ENCODE peak calls at places on chromosomes 1 and 21, in ten cellular contexts. One of them, this sample, is unnamed.

GRCh38 chr1:23423415-23424170 is 955 bp downstream of the TCEA3 start:
- DNase-seq in body of pancreas: peak
- DNase-seq in CD8-positive, alpha-beta memory T cell: peak
- DNase-seq in prostate gland: peak
- DNase-seq in GM23338: peak
- DNase-seq in neural progenitor cell: peak
- DNase-seq in GM23248: peak
- DNase-seq in AG04450: no peak
- DNase-seq in lower lobe of right lung: peak
- DNase-seq in colonic mucosa: peak
- DNase-seq in this sample: no peak

GRCh38 chr1:205069371-205070125 is 14.7 kb downstream of the TMEM81 start:
- DNase-seq in neural progenitor cell: no peak
- DNase-seq in GM23338: no peak
- DNase-seq in GM23248: no peak
- DNase-seq in body of pancreas: no peak
- DNase-seq in CD8-positive, alpha-beta memory T cell: no peak
- DNase-seq in prostate gland: no peak
- DNase-seq in AG04450: no peak
- DNase-seq in colonic mucosa: no peak
- DNase-seq in lower lobe of right lung: no peak
- DNase-seq in this sample: no peak

GRCh38 chr1:110003747-110004428 is 19.3 kb downstream of the AHCYL1 start:
- DNase-seq in GM23338: peak
- DNase-seq in colonic mucosa: peak
- DNase-seq in AG04450: peak
- DNase-seq in neural progenitor cell: peak
- DNase-seq in GM23248: peak
- DNase-seq in lower lobe of right lung: peak
- DNase-seq in prostate gland: peak
- DNase-seq in body of pancreas: peak
- DNase-seq in CD8-positive, alpha-beta memory T cell: no peak
- DNase-seq in this sample: peak

GRCh38 chr1:67551375-67551774 is 121.2 kb upstream of the SERBP1 start:
- DNase-seq in GM23248: no peak
- DNase-seq in colonic mucosa: no peak
- DNase-seq in GM23338: no peak
- DNase-seq in lower lobe of right lung: no peak
- DNase-seq in neural progenitor cell: no peak
- DNase-seq in CD8-positive, alpha-beta memory T cell: no peak
- DNase-seq in prostate gland: no peak
- DNase-seq in body of pancreas: no peak
- DNase-seq in AG04450: no peak
- DNase-seq in this sample: no peak

GRCh38 chr1:227685807-227686206 is 49.3 kb downstream of the JMJD4 start:
- DNase-seq in body of pancreas: no peak
- DNase-seq in lower lobe of right lung: no peak
- DNase-seq in AG04450: no peak
- DNase-seq in GM23338: no peak
- DNase-seq in colonic mucosa: no peak
- DNase-seq in GM23248: no peak
- DNase-seq in CD8-positive, alpha-beta memory T cell: no peak
- DNase-seq in prostate gland: no peak
- DNase-seq in neural progenitor cell: no peak
- DNase-seq in this sample: no peak

GRCh38 chr21:41507521-41508414 is at the start of gene TMPRSS2:
- DNase-seq in lower lobe of right lung: peak
- DNase-seq in body of pancreas: peak
- DNase-seq in neural progenitor cell: peak
- DNase-seq in AG04450: no peak
- DNase-seq in GM23338: peak
- DNase-seq in GM23248: no peak
- DNase-seq in CD8-positive, alpha-beta memory T cell: no peak
- DNase-seq in colonic mucosa: peak
- DNase-seq in prostate gland: peak
- DNase-seq in this sample: peak

GRCh38 chr21:43884861-43885370 is 19.9 kb downstream of the AGPAT3 start:
- DNase-seq in CD8-positive, alpha-beta memory T cell: no peak
- DNase-seq in body of pancreas: peak
- DNase-seq in GM23248: no peak
- DNase-seq in colonic mucosa: no peak
- DNase-seq in prostate gland: no peak
- DNase-seq in GM23338: no peak
- DNase-seq in neural progenitor cell: no peak
- DNase-seq in lower lobe of right lung: no peak
- DNase-seq in AG04450: no peak
- DNase-seq in this sample: no peak

GRCh38 chr1:185360714-185361113 is 43.7 kb upstream of the IVNS1ABP start:
- DNase-seq in neural progenitor cell: no peak
- DNase-seq in AG04450: no peak
- DNase-seq in GM23248: peak
- DNase-seq in GM23338: no peak
- DNase-seq in lower lobe of right lung: no peak
- DNase-seq in colonic mucosa: no peak
- DNase-seq in prostate gland: no peak
- DNase-seq in CD8-positive, alpha-beta memory T cell: no peak
- DNase-seq in body of pancreas: no peak
- DNase-seq in this sample: no peak

GRCh38 chr1:39269791-39270342 is 65.4 kb downstream of the MACF1 start:
- DNase-seq in body of pancreas: no peak
- DNase-seq in prostate gland: no peak
- DNase-seq in GM23248: peak
- DNase-seq in colonic mucosa: no peak
- DNase-seq in GM23338: no peak
- DNase-seq in CD8-positive, alpha-beta memory T cell: no peak
- DNase-seq in lower lobe of right lung: no peak
- DNase-seq in AG04450: peak
- DNase-seq in neural progenitor cell: peak
- DNase-seq in this sample: no peak
- H3K4me3 ChIP-seq in body of pancreas: no peak
- H3K4me3 ChIP-seq in prostate gland: peak
- H3K4me3 ChIP-seq in GM23248: peak
- H3K4me3 ChIP-seq in colonic mucosa: no peak
- H3K4me3 ChIP-seq in GM23338: no peak
- H3K4me3 ChIP-seq in CD8-positive, alpha-beta memory T cell: no peak
- H3K4me3 ChIP-seq in lower lobe of right lung: no peak
- H3K4me3 ChIP-seq in AG04450: peak
- H3K4me3 ChIP-seq in neural progenitor cell: peak
- H3K4me3 ChIP-seq in this sample: no peak

GRCh38 chr1:2020310-2020655 is 1.1 kb downstream of the GABRD start:
- DNase-seq in neural progenitor cell: no peak
- DNase-seq in lower lobe of right lung: no peak
- DNase-seq in CD8-positive, alpha-beta memory T cell: no peak
- DNase-seq in colonic mucosa: no peak
- DNase-seq in AG04450: no peak
- DNase-seq in GM23338: no peak
- DNase-seq in prostate gland: no peak
- DNase-seq in GM23248: no peak
- DNase-seq in body of pancreas: no peak
- DNase-seq in this sample: no peak

GRCh38 chr1:2021550-2021949 is 2.4 kb downstream of the GABRD start:
- DNase-seq in lower lobe of right lung: no peak
- DNase-seq in prostate gland: no peak
- DNase-seq in GM23248: no peak
- DNase-seq in CD8-positive, alpha-beta memory T cell: no peak
- DNase-seq in neural progenitor cell: no peak
- DNase-seq in AG04450: no peak
- DNase-seq in GM23338: no peak
- DNase-seq in body of pancreas: no peak
- DNase-seq in colonic mucosa: no peak
- DNase-seq in this sample: no peak

GRCh38 chr1:2018217-2019161 is 656 bp upstream of the GABRD start:
- DNase-seq in GM23338: peak
- DNase-seq in AG04450: no peak
- DNase-seq in colonic mucosa: no peak
- DNase-seq in lower lobe of right lung: no peak
- DNase-seq in neural progenitor cell: peak
- DNase-seq in GM23248: no peak
- DNase-seq in prostate gland: no peak
- DNase-seq in body of pancreas: no peak
- DNase-seq in CD8-positive, alpha-beta memory T cell: no peak
- DNase-seq in this sample: no peak

GRCh38 chr1:2019571-2020309 is 595 bp downstream of the GABRD start:
- DNase-seq in AG04450: no peak
- DNase-seq in lower lobe of right lung: no peak
- DNase-seq in GM23248: peak
- DNase-seq in GM23338: peak
- DNase-seq in neural progenitor cell: peak
- DNase-seq in colonic mucosa: no peak
- DNase-seq in prostate gland: no peak
- DNase-seq in body of pancreas: no peak
- DNase-seq in CD8-positive, alpha-beta memory T cell: no peak
- DNase-seq in this sample: no peak

GRCh38 chr1:2019162-2019542 is at the start of gene GABRD:
- DNase-seq in CD8-positive, alpha-beta memory T cell: no peak
- DNase-seq in neural progenitor cell: peak
- DNase-seq in body of pancreas: no peak
- DNase-seq in AG04450: no peak
- DNase-seq in GM23338: peak
- DNase-seq in colonic mucosa: no peak
- DNase-seq in GM23248: peak
- DNase-seq in prostate gland: no peak
- DNase-seq in lower lobe of right lung: no peak
- DNase-seq in this sample: no peak
- H3K4me3 ChIP-seq in CD8-positive, alpha-beta memory T cell: no peak
- H3K4me3 ChIP-seq in neural progenitor cell: peak
- H3K4me3 ChIP-seq in body of pancreas: no peak
- H3K4me3 ChIP-seq in AG04450: no peak
- H3K4me3 ChIP-seq in GM23338: peak
- H3K4me3 ChIP-seq in colonic mucosa: no peak
- H3K4me3 ChIP-seq in GM23248: no peak
- H3K4me3 ChIP-seq in prostate gland: peak
- H3K4me3 ChIP-seq in lower lobe of right lung: peak
- H3K4me3 ChIP-seq in this sample: no peak

DNA sequence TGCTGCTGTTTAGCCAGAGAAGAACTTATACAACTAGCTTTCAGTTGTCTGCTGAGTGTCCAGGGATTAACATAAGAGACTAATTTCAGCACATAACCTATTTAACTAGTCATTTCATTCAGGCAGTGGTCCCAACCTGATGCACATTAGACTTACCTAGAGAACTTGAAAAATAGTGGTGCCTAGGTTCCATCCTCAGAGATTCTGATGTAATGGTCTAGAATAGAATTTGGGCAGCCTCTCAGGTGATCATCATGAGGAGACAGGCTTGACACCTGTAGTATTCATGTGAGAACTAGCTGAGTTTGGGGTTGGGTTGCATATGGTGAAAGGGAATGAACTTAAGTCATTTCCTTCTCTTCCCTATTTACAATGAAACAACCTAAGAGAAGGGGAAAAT is 24.8 kb downstream of the CNST start:
- DNase-seq in CD8-positive, alpha-beta memory T cell: no peak
- DNase-seq in colonic mucosa: no peak
- DNase-seq in body of pancreas: no peak
- DNase-seq in GM23248: no peak
- DNase-seq in neural progenitor cell: no peak
- DNase-seq in AG04450: no peak
- DNase-seq in lower lobe of right lung: no peak
- DNase-seq in prostate gland: no peak
- DNase-seq in GM23338: no peak
- DNase-seq in this sample: no peak
- H3K4me3 ChIP-seq in CD8-positive, alpha-beta memory T cell: no peak
- H3K4me3 ChIP-seq in colonic mucosa: no peak
- H3K4me3 ChIP-seq in body of pancreas: no peak
- H3K4me3 ChIP-seq in GM23248: no peak
- H3K4me3 ChIP-seq in neural progenitor cell: no peak
- H3K4me3 ChIP-seq in AG04450: no peak
- H3K4me3 ChIP-seq in lower lobe of right lung: no peak
- H3K4me3 ChIP-seq in prostate gland: no peak
- H3K4me3 ChIP-seq in GM23338: no peak
- H3K4me3 ChIP-seq in this sample: no peak

DNA sequence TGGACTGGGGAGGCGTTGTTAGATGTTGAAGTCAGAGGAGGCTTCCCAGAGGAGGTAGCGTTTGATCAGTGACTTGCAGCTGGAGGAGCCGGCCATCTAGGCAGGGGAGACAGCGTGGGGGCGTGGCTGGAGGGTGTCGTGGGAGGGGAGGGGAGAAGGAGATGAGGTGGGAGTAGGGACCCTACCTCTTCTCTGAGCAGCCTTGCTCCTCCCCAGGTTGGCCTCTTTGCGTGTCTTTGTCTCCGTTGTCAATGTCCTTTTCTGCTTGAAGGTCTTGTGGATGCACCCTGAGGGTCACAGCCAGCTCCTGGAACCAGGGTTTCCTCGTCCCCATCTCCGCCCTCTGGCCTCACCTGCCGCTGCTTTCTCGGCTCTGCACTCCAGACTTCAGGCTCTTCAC is 103.4 kb upstream of the CSF3R start:
- DNase-seq in lower lobe of right lung: peak
- DNase-seq in prostate gland: no peak
- DNase-seq in GM23338: no peak
- DNase-seq in GM23248: no peak
- DNase-seq in neural progenitor cell: no peak
- DNase-seq in CD8-positive, alpha-beta memory T cell: no peak
- DNase-seq in colonic mucosa: no peak
- DNase-seq in AG04450: no peak
- DNase-seq in body of pancreas: no peak
- DNase-seq in this sample: no peak
- H3K4me3 ChIP-seq in lower lobe of right lung: no peak
- H3K4me3 ChIP-seq in prostate gland: no peak
- H3K4me3 ChIP-seq in GM23338: no peak
- H3K4me3 ChIP-seq in GM23248: no peak
- H3K4me3 ChIP-seq in neural progenitor cell: no peak
- H3K4me3 ChIP-seq in CD8-positive, alpha-beta memory T cell: no peak
- H3K4me3 ChIP-seq in colonic mucosa: no peak
- H3K4me3 ChIP-seq in AG04450: no peak
- H3K4me3 ChIP-seq in body of pancreas: no peak
- H3K4me3 ChIP-seq in this sample: no peak

GRCh38 chr1:84758968-84759491 is 68.8 kb upstream of the SSX2IP start:
- DNase-seq in neural progenitor cell: no peak
- DNase-seq in body of pancreas: peak
- DNase-seq in AG04450: no peak
- DNase-seq in GM23248: peak
- DNase-seq in colonic mucosa: no peak
- DNase-seq in GM23338: no peak
- DNase-seq in lower lobe of right lung: no peak
- DNase-seq in prostate gland: no peak
- DNase-seq in CD8-positive, alpha-beta memory T cell: no peak
- DNase-seq in this sample: no peak
- H3K4me3 ChIP-seq in neural progenitor cell: no peak
- H3K4me3 ChIP-seq in body of pancreas: no peak
- H3K4me3 ChIP-seq in AG04450: no peak
- H3K4me3 ChIP-seq in GM23248: peak
- H3K4me3 ChIP-seq in colonic mucosa: no peak
- H3K4me3 ChIP-seq in GM23338: no peak
- H3K4me3 ChIP-seq in lower lobe of right lung: peak
- H3K4me3 ChIP-seq in prostate gland: no peak
- H3K4me3 ChIP-seq in CD8-positive, alpha-beta memory T cell: no peak
- H3K4me3 ChIP-seq in this sample: no peak

This sample was measured in PC-9.